ENCODE peak calls at places on chromosome 21, in eight cellular contexts. One of them, this sample, is unnamed.

GRCh38 chr21:45379171-45379900 is 25.6 kb upstream of the COL18A1 start:
- DNase-seq in nephron progenitor cell: no peak
- DNase-seq in right atrium auricular region: no peak
- DNase-seq in fibroblast of pulmonary artery: no peak
- DNase-seq in MCF 10A: no peak
- DNase-seq in Calu3: no peak
- DNase-seq in colonic mucosa: no peak
- DNase-seq in GM12865: no peak
- DNase-seq in this sample: no peak

GRCh38 chr21:45019076-45019886 is 55.1 kb upstream of the ADARB1 start:
- DNase-seq in nephron progenitor cell: peak
- DNase-seq in Calu3: no peak
- DNase-seq in right atrium auricular region: no peak
- DNase-seq in GM12865: no peak
- DNase-seq in fibroblast of pulmonary artery: no peak
- DNase-seq in MCF 10A: no peak
- DNase-seq in colonic mucosa: no peak
- DNase-seq in this sample: no peak

GRCh38 chr21:44867999-44868700 is 5.3 kb downstream of the PTTG1IP start:
- DNase-seq in fibroblast of pulmonary artery: no peak
- DNase-seq in nephron progenitor cell: no peak
- DNase-seq in Calu3: no peak
- DNase-seq in right atrium auricular region: no peak
- DNase-seq in colonic mucosa: no peak
- DNase-seq in MCF 10A: no peak
- DNase-seq in GM12865: peak
- DNase-seq in this sample: no peak

GRCh38 chr21:34604556-34604955 is 10.4 kb downstream of the RCAN1 start:
- DNase-seq in GM12865: no peak
- DNase-seq in right atrium auricular region: no peak
- DNase-seq in nephron progenitor cell: no peak
- DNase-seq in Calu3: no peak
- DNase-seq in colonic mucosa: no peak
- DNase-seq in fibroblast of pulmonary artery: no peak
- DNase-seq in MCF 10A: no peak
- DNase-seq in this sample: no peak

GRCh38 chr21:45819478-45820170 is 161.9 kb upstream of the COL6A1 start:
- DNase-seq in GM12865: no peak
- DNase-seq in right atrium auricular region: peak
- DNase-seq in Calu3: no peak
- DNase-seq in fibroblast of pulmonary artery: no peak
- DNase-seq in MCF 10A: peak
- DNase-seq in colonic mucosa: no peak
- DNase-seq in nephron progenitor cell: no peak
- DNase-seq in this sample: no peak

GRCh38 chr21:16108561-16109070 is 378.8 kb downstream of the USP25 start:
- DNase-seq in Calu3: no peak
- DNase-seq in right atrium auricular region: no peak
- DNase-seq in MCF 10A: no peak
- DNase-seq in nephron progenitor cell: no peak
- DNase-seq in colonic mucosa: no peak
- DNase-seq in fibroblast of pulmonary artery: no peak
- DNase-seq in GM12865: no peak
- DNase-seq in this sample: no peak

GRCh38 chr21:33998402-33998801 is 75.0 kb upstream of the MRPS6 start:
- DNase-seq in colonic mucosa: no peak
- DNase-seq in GM12865: no peak
- DNase-seq in Calu3: no peak
- DNase-seq in right atrium auricular region: no peak
- DNase-seq in fibroblast of pulmonary artery: no peak
- DNase-seq in MCF 10A: no peak
- DNase-seq in nephron progenitor cell: no peak
- DNase-seq in this sample: no peak

GRCh38 chr21:41241341-41241740 is 73.4 kb downstream of the BACE2 start:
- DNase-seq in Calu3: no peak
- DNase-seq in right atrium auricular region: no peak
- DNase-seq in MCF 10A: no peak
- DNase-seq in colonic mucosa: peak
- DNase-seq in nephron progenitor cell: no peak
- DNase-seq in fibroblast of pulmonary artery: no peak
- DNase-seq in GM12865: no peak
- DNase-seq in this sample: no peak

GRCh38 chr21:35775778-35776515 is 284.4 kb downstream of the SETD4 start:
- DNase-seq in MCF 10A: peak
- DNase-seq in colonic mucosa: no peak
- DNase-seq in fibroblast of pulmonary artery: no peak
- DNase-seq in right atrium auricular region: no peak
- DNase-seq in nephron progenitor cell: no peak
- DNase-seq in Calu3: no peak
- DNase-seq in GM12865: no peak
- DNase-seq in this sample: no peak

GRCh38 chr21:45317401-45318145 is 29.9 kb upstream of the POFUT2 start:
- DNase-seq in GM12865: no peak
- DNase-seq in Calu3: no peak
- DNase-seq in colonic mucosa: no peak
- DNase-seq in fibroblast of pulmonary artery: peak
- DNase-seq in nephron progenitor cell: no peak
- DNase-seq in MCF 10A: peak
- DNase-seq in right atrium auricular region: no peak
- DNase-seq in this sample: no peak

GRCh38 chr21:42632771-42633690 is 20.4 kb upstream of the PDE9A start:
- DNase-seq in fibroblast of pulmonary artery: no peak
- DNase-seq in GM12865: no peak
- DNase-seq in nephron progenitor cell: no peak
- DNase-seq in MCF 10A: no peak
- DNase-seq in Calu3: no peak
- DNase-seq in colonic mucosa: no peak
- DNase-seq in right atrium auricular region: no peak
- DNase-seq in this sample: no peak

GRCh38 chr21:44054710-44055109 is 42.6 kb downstream of the TRAPPC10 start:
- DNase-seq in MCF 10A: no peak
- DNase-seq in fibroblast of pulmonary artery: peak
- DNase-seq in GM12865: no peak
- DNase-seq in colonic mucosa: no peak
- DNase-seq in right atrium auricular region: no peak
- DNase-seq in nephron progenitor cell: no peak
- DNase-seq in Calu3: no peak
- DNase-seq in this sample: no peak

GRCh38 chr21:29386803-29387202 is 88.1 kb downstream of the BACH1 start:
- DNase-seq in Calu3: no peak
- DNase-seq in GM12865: no peak
- DNase-seq in right atrium auricular region: no peak
- DNase-seq in MCF 10A: no peak
- DNase-seq in nephron progenitor cell: no peak
- DNase-seq in fibroblast of pulmonary artery: no peak
- DNase-seq in colonic mucosa: no peak
- DNase-seq in this sample: no peak

GRCh38 chr21:17472167-17472566 is 40.7 kb upstream of the CXADR start:
- DNase-seq in GM12865: no peak
- DNase-seq in right atrium auricular region: no peak
- DNase-seq in Calu3: no peak
- DNase-seq in colonic mucosa: no peak
- DNase-seq in nephron progenitor cell: no peak
- DNase-seq in MCF 10A: no peak
- DNase-seq in fibroblast of pulmonary artery: no peak
- DNase-seq in this sample: no peak

GRCh38 chr21:32954353-32954752 is 71.4 kb upstream of the OLIG2 start:
- DNase-seq in GM12865: no peak
- DNase-seq in MCF 10A: no peak
- DNase-seq in Calu3: no peak
- DNase-seq in right atrium auricular region: no peak
- DNase-seq in fibroblast of pulmonary artery: no peak
- DNase-seq in nephron progenitor cell: no peak
- DNase-seq in colonic mucosa: no peak
- DNase-seq in this sample: no peak

GRCh38 chr21:32951041-32951440 is 74.7 kb upstream of the OLIG2 start:
- DNase-seq in GM12865: no peak
- DNase-seq in colonic mucosa: no peak
- DNase-seq in right atrium auricular region: no peak
- DNase-seq in fibroblast of pulmonary artery: no peak
- DNase-seq in MCF 10A: no peak
- DNase-seq in nephron progenitor cell: no peak
- DNase-seq in Calu3: no peak
- DNase-seq in this sample: no peak

GRCh38 chr21:32956257-32956656 is 69.5 kb upstream of the OLIG2 start:
- DNase-seq in nephron progenitor cell: no peak
- DNase-seq in colonic mucosa: no peak
- DNase-seq in GM12865: no peak
- DNase-seq in fibroblast of pulmonary artery: no peak
- DNase-seq in MCF 10A: no peak
- DNase-seq in right atrium auricular region: no peak
- DNase-seq in Calu3: no peak
- DNase-seq in this sample: no peak

GRCh38 chr21:32958288-32958992 is 67.3 kb upstream of the OLIG2 start:
- DNase-seq in nephron progenitor cell: no peak
- DNase-seq in fibroblast of pulmonary artery: no peak
- DNase-seq in right atrium auricular region: no peak
- DNase-seq in GM12865: no peak
- DNase-seq in Calu3: peak
- DNase-seq in colonic mucosa: no peak
- DNase-seq in MCF 10A: peak
- DNase-seq in this sample: no peak

DNA sequence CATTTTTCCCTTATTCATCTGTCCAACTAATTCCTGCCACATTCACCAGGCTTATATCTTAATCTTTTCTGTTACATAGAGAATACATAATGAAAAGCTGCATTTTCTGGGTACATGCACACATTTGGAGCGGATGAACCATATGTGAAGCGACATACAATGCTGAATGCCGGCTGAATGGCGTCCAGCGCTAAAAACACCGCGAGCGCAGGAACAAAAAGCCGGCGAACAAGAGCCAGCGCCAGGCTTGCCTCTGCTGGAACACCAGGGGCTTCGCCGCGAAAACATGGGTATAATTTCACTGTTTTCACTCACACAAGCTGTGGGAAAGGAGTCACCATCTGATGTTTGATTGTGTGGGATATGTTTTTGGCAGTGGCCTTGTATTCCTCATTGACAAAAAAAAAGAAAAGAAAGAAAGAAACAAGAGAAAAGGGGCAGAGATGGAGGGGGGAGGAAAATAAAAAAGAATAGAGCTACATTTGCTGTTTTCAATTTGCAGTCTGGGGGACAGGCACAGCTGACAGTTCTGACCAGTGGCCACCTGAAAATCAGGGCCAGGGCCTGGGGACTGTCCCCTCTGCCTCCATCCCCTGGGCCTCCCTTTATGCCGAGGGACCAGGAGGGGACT is 70.3 kb upstream of the OLIG2 start:
- DNase-seq in colonic mucosa: no peak
- DNase-seq in right atrium auricular region: no peak
- DNase-seq in Calu3: no peak
- DNase-seq in fibroblast of pulmonary artery: no peak
- DNase-seq in nephron progenitor cell: no peak
- DNase-seq in MCF 10A: no peak
- DNase-seq in GM12865: no peak
- DNase-seq in this sample: peak
- TF ChIP-seq CTCF in colonic mucosa: no peak
- TF ChIP-seq CTCF in right atrium auricular region: no peak
- TF ChIP-seq CTCF in Calu3: no peak
- TF ChIP-seq CTCF in fibroblast of pulmonary artery: no peak
- TF ChIP-seq CTCF in nephron progenitor cell: no peak
- TF ChIP-seq CTCF in MCF 10A: no peak
- TF ChIP-seq CTCF in GM12865: no peak
- TF ChIP-seq CTCF in this sample: no peak

GRCh38 chr21:37263827-37264226 is 3.3 kb downstream of the VPS26C start:
- DNase-seq in colonic mucosa: no peak
- DNase-seq in right atrium auricular region: peak
- DNase-seq in Calu3: no peak
- DNase-seq in MCF 10A: no peak
- DNase-seq in fibroblast of pulmonary artery: no peak
- DNase-seq in nephron progenitor cell: no peak
- DNase-seq in GM12865: no peak
- DNase-seq in this sample: no peak
- TF ChIP-seq CTCF in colonic mucosa: no peak
- TF ChIP-seq CTCF in right atrium auricular region: no peak
- TF ChIP-seq CTCF in Calu3: no peak
- TF ChIP-seq CTCF in MCF 10A: no peak
- TF ChIP-seq CTCF in fibroblast of pulmonary artery: no peak
- TF ChIP-seq CTCF in nephron progenitor cell: no peak
- TF ChIP-seq CTCF in GM12865: no peak
- TF ChIP-seq CTCF in this sample: no peak

DNA sequence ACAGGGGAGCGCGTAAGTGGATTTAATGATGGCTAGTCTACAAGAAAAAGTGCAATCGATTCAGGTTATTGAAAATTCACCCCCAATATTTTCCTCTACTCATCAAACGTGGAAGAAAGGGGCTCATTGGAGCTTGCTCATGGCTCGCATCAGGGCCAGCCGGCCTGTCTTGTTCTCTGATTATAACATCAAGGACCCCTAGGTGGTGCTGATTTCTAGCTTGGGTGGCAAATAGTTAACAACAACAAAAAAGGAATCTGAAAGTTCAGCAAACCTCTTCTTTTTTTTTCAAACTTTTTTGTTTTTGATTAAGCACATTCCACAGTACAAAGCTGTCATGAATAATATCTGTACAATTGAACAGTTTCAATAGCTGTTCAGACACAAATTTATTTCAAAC is 35.8 kb upstream of the SOD1 start:
- DNase-seq in nephron progenitor cell: no peak
- DNase-seq in fibroblast of pulmonary artery: peak
- DNase-seq in right atrium auricular region: no peak
- DNase-seq in colonic mucosa: no peak
- DNase-seq in Calu3: no peak
- DNase-seq in GM12865: peak
- DNase-seq in MCF 10A: no peak
- DNase-seq in this sample: no peak
- TF ChIP-seq CTCF in nephron progenitor cell: peak
- TF ChIP-seq CTCF in fibroblast of pulmonary artery: no peak
- TF ChIP-seq CTCF in right atrium auricular region: no peak
- TF ChIP-seq CTCF in colonic mucosa: no peak
- TF ChIP-seq CTCF in Calu3: no peak
- TF ChIP-seq CTCF in GM12865: peak
- TF ChIP-seq CTCF in MCF 10A: no peak
- TF ChIP-seq CTCF in this sample: no peak

GRCh38 chr21:32303385-32303784 is 4.7 kb downstream of the MRAP start:
- DNase-seq in Calu3: no peak
- DNase-seq in right atrium auricular region: no peak
- DNase-seq in colonic mucosa: no peak
- DNase-seq in nephron progenitor cell: no peak
- DNase-seq in fibroblast of pulmonary artery: no peak
- DNase-seq in GM12865: no peak
- DNase-seq in MCF 10A: no peak
- DNase-seq in this sample: no peak

GRCh38 chr21:32307706-32308105 is 9.1 kb downstream of the MRAP start:
- DNase-seq in colonic mucosa: peak
- DNase-seq in Calu3: no peak
- DNase-seq in nephron progenitor cell: no peak
- DNase-seq in GM12865: no peak
- DNase-seq in MCF 10A: peak
- DNase-seq in right atrium auricular region: peak
- DNase-seq in fibroblast of pulmonary artery: peak
- DNase-seq in this sample: no peak

GRCh38 chr21:32304998-32305397 is 6.3 kb downstream of the MRAP start:
- DNase-seq in MCF 10A: no peak
- DNase-seq in fibroblast of pulmonary artery: no peak
- DNase-seq in Calu3: no peak
- DNase-seq in nephron progenitor cell: no peak
- DNase-seq in colonic mucosa: peak
- DNase-seq in right atrium auricular region: no peak
- DNase-seq in GM12865: no peak
- DNase-seq in this sample: no peak

GRCh38 chr21:32308696-32309095 is 10.0 kb downstream of the MRAP start:
- DNase-seq in nephron progenitor cell: no peak
- DNase-seq in MCF 10A: no peak
- DNase-seq in fibroblast of pulmonary artery: no peak
- DNase-seq in colonic mucosa: no peak
- DNase-seq in GM12865: no peak
- DNase-seq in right atrium auricular region: peak
- DNase-seq in Calu3: no peak
- DNase-seq in this sample: no peak

GRCh38 chr21:32306021-32306780 is 7.5 kb downstream of the MRAP start:
- DNase-seq in Calu3: no peak
- DNase-seq in right atrium auricular region: peak
- DNase-seq in GM12865: no peak
- DNase-seq in nephron progenitor cell: peak
- DNase-seq in fibroblast of pulmonary artery: no peak
- DNase-seq in colonic mucosa: peak
- DNase-seq in MCF 10A: no peak
- DNase-seq in this sample: peak
- TF ChIP-seq CTCF in Calu3: no peak
- TF ChIP-seq CTCF in right atrium auricular region: peak
- TF ChIP-seq CTCF in GM12865: peak
- TF ChIP-seq CTCF in nephron progenitor cell: peak
- TF ChIP-seq CTCF in fibroblast of pulmonary artery: peak
- TF ChIP-seq CTCF in colonic mucosa: no peak
- TF ChIP-seq CTCF in MCF 10A: peak
- TF ChIP-seq CTCF in this sample: peak

This sample was measured in neural crest cell.